ENCODE peak calls at places on chromosomes 7 and 10, in nine cellular contexts. V is astrocyte of the cerebellum, M is lower lobe of right lung, K is H9, U is mammary epithelial cell, A is neural progenitor cell, Q is OCI-LY7, X is Calu3, S is foreskin fibroblast. R is an unnamed sample.
A peak's percentile ranks its signal among the peaks of the same experiment; 100 is the strongest.

GRCh38 chr10:77841711-77842375 is 84.7 kb downstream of the DLG5 start:
- DNase-seq in V (no peak), Q (no peak), X (no peak), S (no peak), M (no peak), A (no peak), K (no peak), U (no peak), R (no peak)

GRCh38 chr10:84095821-84096497 is 43.4 kb upstream of the GHITM start:
- DNase-seq in M (no peak), U (no peak), A (no peak), X (no peak), Q (no peak), V (no peak), S (no peak), K (no peak), R (no peak)

GRCh38 chr7:75776295-75776971 is 4.4 kb upstream of the CCL26 start:
- DNase-seq in V (peak; percentile 86), X (peak; percentile 1), K (no peak), S (peak; percentile 95), M (no peak), A (no peak), U (peak; percentile 54), Q (no peak), R (no peak)

GRCh38 chr7:26267631-26268166 is 24.0 kb upstream of the SNX10 start:
- DNase-seq in S (no peak), X (no peak), V (no peak), A (no peak), M (no peak), K (no peak), U (no peak), Q (no peak), R (no peak)

GRCh38 chr10:79939969-79940368 is 8.9 kb downstream of the SFTPD start:
- DNase-seq in K (no peak), A (no peak), S (no peak), V (no peak), M (no peak), U (no peak), X (no peak), Q (no peak), R (no peak)

GRCh38 chr10:19144206-19144605 is 95.6 kb downstream of the MALRD1 start:
- DNase-seq in K (no peak), Q (no peak), X (no peak), M (no peak), S (no peak), U (no peak), V (no peak), A (no peak), R (no peak)

GRCh38 chr7:5381211-5381772 is 42.3 kb downstream of the TNRC18 start:
- DNase-seq in M (no peak), X (no peak), Q (no peak), S (no peak), A (no peak), V (no peak), U (no peak), K (no peak), R (no peak)

GRCh38 chr7:102874166-102874829 is 38.5 kb upstream of the LRRC17 start:
- DNase-seq in S (peak; percentile 78), U (peak; percentile 82), A (no peak), K (no peak), V (peak; percentile 83), Q (no peak), M (no peak), X (peak; percentile 50), R (no peak)

GRCh38 chr7:119397156-119397555 is 875.8 kb upstream of the KCND2 start:
- DNase-seq in S (no peak), U (no peak), Q (no peak), M (no peak), A (no peak), K (no peak), V (no peak), X (no peak), R (no peak)

GRCh38 chr10:88586462-88586861 is at the start of gene LIPJ:
- DNase-seq in V (no peak), U (no peak), X (no peak), Q (no peak), K (no peak), S (no peak), M (no peak), A (no peak), R (no peak)

GRCh38 chr10:88582411-88582805 is 710 bp downstream of the RNLS start:
- DNase-seq in A (no peak), K (no peak), S (no peak), Q (no peak), V (no peak), M (no peak), X (no peak), U (no peak), R (no peak)

GRCh38 chr10:88583584-88583957 is 453 bp upstream of the RNLS start:
- DNase-seq in A (no peak), K (no peak), Q (no peak), M (no peak), S (no peak), U (no peak), X (no peak), V (no peak), R (no peak)

GRCh38 chr10:88582806-88583583 is at the start of gene RNLS:
- DNase-seq in A (peak; percentile 69), X (peak; percentile 62), K (peak; percentile 75), Q (no peak), S (peak; percentile 80), V (peak; percentile 6), M (peak; percentile 83), U (peak; percentile 33), R (no peak)
- TF ChIP-seq CTCF in A (peak; percentile 77), X (peak; percentile 75), K (peak; percentile 92), Q (peak; percentile 62), S (peak; percentile 78), V (peak; percentile 75), M (peak; percentile 82), U (peak; percentile 52), R (no peak)

DNA sequence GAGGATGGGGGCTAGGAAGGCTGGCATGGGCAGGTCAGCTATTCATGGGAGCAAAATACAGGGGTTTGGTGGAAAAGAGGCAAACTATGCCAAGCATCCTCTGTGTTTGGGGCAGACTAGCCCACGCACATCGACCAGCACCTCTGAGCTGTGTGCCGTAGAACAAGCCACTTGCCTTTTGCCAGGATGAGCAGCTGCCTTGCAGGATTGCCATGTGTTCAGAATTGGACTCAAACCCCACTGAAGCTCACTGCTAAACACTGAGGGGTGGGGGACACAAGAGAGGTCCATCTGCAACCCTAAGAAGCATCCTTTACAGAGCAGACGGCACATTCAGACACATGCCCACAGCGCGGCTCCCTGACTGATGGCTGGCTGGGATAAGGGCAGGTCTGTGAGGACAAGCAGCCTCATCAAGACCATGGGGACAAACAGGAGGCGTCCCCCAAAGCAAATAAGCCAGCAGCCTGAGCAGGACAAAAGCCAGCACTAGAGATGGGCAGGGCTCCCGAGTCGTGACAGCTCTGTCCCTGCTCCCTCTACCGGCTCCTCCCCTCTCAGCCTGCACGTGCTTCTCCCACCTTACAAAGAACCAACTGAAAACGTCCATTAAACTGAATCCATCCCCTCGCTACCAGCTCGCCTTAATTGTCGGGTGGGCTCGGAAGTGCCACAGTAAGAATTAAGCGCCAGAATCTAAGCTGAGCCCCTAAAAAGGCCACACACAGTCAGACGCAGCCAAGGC is 114.2 kb downstream of the PRKAG2 start:
- DNase-seq in S (no peak), Q (no peak), U (no peak), M (no peak), X (no peak), K (no peak), V (no peak), A (peak; percentile 55), R (no peak)
- TF ChIP-seq CTCF in S (no peak), Q (no peak), U (no peak), M (no peak), X (no peak), K (no peak), V (no peak), A (no peak), R (no peak)

DNA sequence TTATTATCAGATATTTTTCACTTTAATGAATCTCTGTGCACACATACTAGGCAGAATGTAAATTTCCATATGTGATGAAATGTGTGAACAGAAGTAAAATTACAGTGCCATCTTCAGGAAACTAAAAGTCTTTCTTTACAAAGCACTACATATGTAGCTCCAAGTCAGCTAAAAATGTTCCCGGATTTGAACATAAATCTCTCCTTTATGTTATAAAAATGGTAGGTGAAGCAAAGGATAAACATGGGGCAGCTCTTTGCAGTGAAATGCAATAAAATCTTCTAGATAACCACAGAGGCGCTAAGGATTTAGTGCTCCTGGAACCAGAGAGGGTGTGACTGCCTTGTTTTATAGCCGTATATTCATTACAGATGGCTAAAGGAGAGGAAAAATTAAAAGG is 104.9 kb upstream of the C7orf33 start:
- DNase-seq in U (no peak), V (no peak), K (no peak), A (no peak), S (no peak), Q (no peak), M (no peak), X (no peak), R (no peak)
- TF ChIP-seq CTCF in U (no peak), V (no peak), K (no peak), A (no peak), S (no peak), Q (peak; percentile 56), M (no peak), X (no peak), R (peak; percentile 36)

GRCh38 chr7:138460649-138461607 is 869 bp downstream of the TRIM24 start:
- DNase-seq in X (peak; percentile 73), M (peak; percentile 75), S (peak; percentile 63), Q (peak; percentile 67), K (peak; percentile 38), U (peak; percentile 51), A (peak; percentile 75), V (peak; percentile 9), R (no peak)
- TF ChIP-seq CTCF in X (no peak), M (no peak), S (no peak), Q (no peak), K (no peak), U (no peak), A (no peak), V (no peak), R (no peak)

GRCh38 chr10:8365935-8366911 is 311.7 kb downstream of the GATA3 start:
- DNase-seq in A (no peak), Q (no peak), V (peak; percentile 13), S (no peak), K (no peak), X (peak; percentile 89), M (no peak), U (peak; percentile 99), R (no peak)
- TF ChIP-seq CTCF in A (no peak), Q (no peak), V (no peak), S (no peak), K (no peak), X (no peak), M (no peak), U (no peak), R (no peak)

R was measured in D721Med.